ENCODE peak calls at places on chromosomes 3 and 15, in seven cellular contexts. B is psoas muscle, J is PC-9, C is cardiac muscle cell, D is HepG2, K is upper lobe of right lung, P is stomach. G is an unnamed sample.

GRCh38 chr3:100400424-100400781 is 486 bp downstream of the TOMM70 start:
- DNase-seq in J (no peak), K (no peak), B (peak), C (peak), P (no peak), D (peak), G (peak)

GRCh38 chr15:58269455-58270414 is 131.6 kb downstream of the AQP9 start:
- DNase-seq in C (peak), K (no peak), P (no peak), J (peak), B (no peak), D (peak), G (peak)

GRCh38 chr3:21506061-21506460 is 244.9 kb downstream of the ZNF385D start:
- DNase-seq in J (no peak), B (no peak), D (no peak), P (no peak), K (no peak), C (no peak), G (no peak)

GRCh38 chr3:196135693-196136639 is 54.1 kb upstream of the TFRC start:
- DNase-seq in P (no peak), J (peak), D (no peak), B (no peak), K (peak), C (no peak), G (peak)

GRCh38 chr3:8220291-8220690 is 281.3 kb upstream of the LMCD1 start:
- DNase-seq in J (no peak), P (no peak), C (no peak), B (no peak), D (peak), K (no peak), G (no peak)

GRCh38 chr3:187919018-187919417 is 173.8 kb upstream of the BCL6 start:
- DNase-seq in B (no peak), J (no peak), P (no peak), K (no peak), D (no peak), C (no peak), G (no peak)

GRCh38 chr3:43253294-43253693 is 33.0 kb upstream of the SNRK start:
- DNase-seq in B (no peak), J (no peak), P (no peak), K (no peak), D (no peak), C (no peak), G (no peak)

GRCh38 chr3:20064796-20065564 is 24.7 kb downstream of the KAT2B start:
- DNase-seq in J (no peak), D (no peak), P (no peak), C (no peak), B (no peak), K (no peak), G (no peak)

DNA sequence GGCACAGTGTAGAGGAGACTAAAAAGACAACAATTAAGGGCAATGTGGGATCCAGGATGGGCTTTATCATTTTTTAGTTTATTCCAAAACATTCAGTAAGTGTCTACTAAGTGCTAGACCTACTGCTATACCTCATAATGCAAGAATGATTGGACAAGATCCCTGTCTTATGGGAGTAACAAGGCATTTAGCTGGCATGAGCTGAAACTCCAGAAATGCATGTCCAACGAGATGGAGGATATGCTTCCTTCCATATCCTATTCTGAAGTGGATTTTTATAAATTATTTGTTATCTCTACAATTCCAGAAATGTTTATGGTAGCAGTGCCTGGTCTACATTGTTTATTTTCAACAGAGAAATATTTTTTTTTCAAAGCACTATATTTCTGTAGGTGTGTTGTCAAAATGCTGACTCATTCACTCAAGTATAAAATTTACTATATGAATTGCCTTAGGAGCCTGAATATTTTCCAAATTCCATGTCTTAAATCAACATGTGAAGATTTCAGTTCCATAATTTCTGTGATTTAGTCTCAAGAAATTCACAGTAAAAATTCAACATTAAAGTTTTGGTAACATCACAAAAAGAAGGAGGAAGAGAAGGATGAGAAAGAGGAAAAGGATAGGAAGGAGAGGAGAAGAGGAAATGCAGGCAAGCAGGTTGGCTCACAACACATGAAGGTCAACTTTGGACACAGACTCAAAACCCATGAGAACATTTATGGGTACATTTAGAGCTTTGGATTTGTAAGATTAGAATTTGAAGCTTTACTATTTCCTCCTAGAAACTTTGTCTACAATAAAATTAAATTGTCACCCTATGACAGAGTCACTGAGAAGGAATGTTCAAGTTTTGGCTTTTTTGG is 88.6 kb downstream of the P3H2 start:
- DNase-seq in J (no peak), K (no peak), P (no peak), D (no peak), B (no peak), C (no peak), G (no peak)
- TF ChIP-seq CTCF in J (no peak), K (no peak), P (no peak), D (no peak), B (no peak), C (no peak), G (no peak)

DNA sequence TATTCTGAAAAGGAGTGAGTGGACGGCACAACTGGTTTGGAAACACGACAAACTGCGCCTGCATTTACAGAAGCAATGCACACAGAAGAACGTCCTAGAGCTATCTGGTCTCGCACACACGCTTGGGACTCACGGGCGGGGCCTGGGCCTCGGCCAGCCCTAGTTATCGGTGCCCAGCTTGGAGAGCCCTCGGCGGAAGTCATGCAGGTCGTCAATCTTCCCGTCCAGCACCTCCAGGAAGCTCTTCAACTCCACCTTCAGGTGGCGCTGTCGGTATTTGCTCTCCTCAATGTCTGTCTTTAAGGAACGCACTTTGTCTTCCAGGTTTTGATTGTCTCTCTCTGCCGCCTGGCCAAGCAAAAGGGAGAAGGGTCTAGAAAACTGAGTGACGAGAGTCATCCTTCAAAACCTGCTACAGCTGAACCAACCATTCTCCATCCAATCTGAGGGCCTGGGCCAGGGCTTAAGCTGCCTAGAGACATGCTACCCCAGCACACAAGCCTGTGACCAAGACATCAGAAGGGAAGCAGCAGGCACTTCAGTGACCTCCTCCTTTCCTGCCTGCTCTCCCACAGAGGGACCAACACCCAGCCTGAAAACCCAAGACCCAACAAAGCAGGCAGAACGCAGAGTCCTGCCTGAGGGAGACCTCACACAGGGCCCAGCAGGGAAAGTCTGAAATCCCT is 40.3 kb downstream of the WHAMM start:
- DNase-seq in P (peak), D (peak), K (peak), B (peak), J (peak), C (peak), G (peak)
- H3K4me3 ChIP-seq in P (no peak), D (no peak), K (no peak), B (peak), J (no peak), C (no peak), G (no peak)

GRCh38 chr3:59472541-59472940 is 422.7 kb upstream of the CFAP20DC start:
- DNase-seq in P (no peak), B (no peak), J (no peak), D (no peak), K (no peak), C (no peak), G (no peak)

GRCh38 chr3:59464187-59464586 is 414.4 kb upstream of the CFAP20DC start:
- DNase-seq in C (no peak), K (no peak), B (no peak), J (no peak), P (no peak), D (no peak), G (no peak)

GRCh38 chr3:59473580-59473979 is 423.8 kb upstream of the CFAP20DC start:
- DNase-seq in P (no peak), C (no peak), B (no peak), J (no peak), D (no peak), K (no peak), G (no peak)

DNA sequence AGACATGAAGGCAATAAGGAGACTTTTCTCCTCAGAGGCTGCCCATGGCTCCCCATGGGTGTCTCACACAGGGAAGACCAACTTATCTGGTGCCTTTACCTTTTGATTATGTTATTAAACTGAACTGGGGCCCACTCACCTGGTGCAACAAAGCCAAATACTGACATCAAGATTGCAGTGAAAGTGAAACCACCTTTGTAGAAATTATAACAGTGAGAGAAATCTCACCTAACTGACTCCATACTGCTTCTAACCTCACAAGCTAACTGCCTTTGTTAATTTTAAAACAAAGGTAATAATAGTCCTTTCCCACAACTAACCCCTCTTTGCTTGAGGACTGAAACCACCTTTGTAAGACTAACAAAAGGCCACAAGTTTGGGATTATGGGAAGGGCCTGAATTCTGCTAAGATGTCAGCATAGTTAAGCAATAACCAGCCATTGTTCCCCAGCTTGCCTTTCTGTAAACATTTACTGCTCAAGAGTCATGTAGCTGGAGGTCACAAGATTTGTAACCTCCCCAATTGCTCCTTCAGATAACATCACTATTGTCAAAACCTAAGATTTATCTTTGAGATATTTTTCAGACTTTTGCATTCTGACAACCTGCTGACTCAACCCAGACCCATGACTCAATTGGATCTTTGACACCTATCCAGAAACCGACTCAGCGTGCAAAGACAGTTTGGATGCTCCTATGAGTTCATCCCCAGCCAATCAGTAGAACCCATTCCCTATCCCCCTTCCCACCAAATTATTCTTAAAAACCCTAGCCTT is 420.3 kb upstream of the CFAP20DC start:
- DNase-seq in D (no peak), K (no peak), B (no peak), P (no peak), C (no peak), J (no peak), G (no peak)
- H3K27ac ChIP-seq in D (no peak), K (no peak), B (no peak), P (no peak), C (no peak), J (no peak), G (no peak)

GRCh38 chr3:156176048-156176447 is 55.7 kb downstream of the KCNAB1 start:
- DNase-seq in J (no peak), P (no peak), B (no peak), K (no peak), C (no peak), D (peak), G (no peak)

GRCh38 chr3:156176629-156177210 is 56.3 kb downstream of the KCNAB1 start:
- DNase-seq in C (no peak), P (no peak), J (no peak), B (no peak), D (no peak), K (no peak), G (no peak)

GRCh38 chr3:156172536-156172935 is 52.2 kb downstream of the KCNAB1 start:
- DNase-seq in D (no peak), P (no peak), C (no peak), B (no peak), J (no peak), K (no peak), G (no peak)

GRCh38 chr3:156175570-156175969 is 55.2 kb downstream of the KCNAB1 start:
- DNase-seq in J (no peak), P (no peak), K (no peak), C (no peak), B (no peak), D (no peak), G (no peak)

GRCh38 chr3:156174229-156174847 is 54.0 kb downstream of the KCNAB1 start:
- DNase-seq in K (no peak), C (peak), D (peak), B (no peak), P (no peak), J (no peak), G (peak)
- TF ChIP-seq CTCF in K (no peak), C (peak), D (peak), B (no peak), P (no peak), J (peak), G (peak)

GRCh38 chr3:186642014-186642413 is 1.8 kb downstream of the FETUB start:
- DNase-seq in P (no peak), C (no peak), B (no peak), D (no peak), J (no peak), K (no peak), G (no peak)

GRCh38 chr3:186646106-186646505 is 5.9 kb downstream of the FETUB start:
- DNase-seq in K (no peak), C (no peak), P (no peak), B (no peak), D (no peak), J (no peak), G (no peak)

GRCh38 chr3:186640929-186641328 is 730 bp downstream of the FETUB start:
- DNase-seq in B (no peak), P (no peak), D (no peak), C (no peak), J (no peak), K (no peak), G (no peak)

GRCh38 chr3:186644683-186645082 is 4.5 kb downstream of the FETUB start:
- DNase-seq in B (no peak), P (no peak), J (peak), C (no peak), D (no peak), K (no peak), G (no peak)

DNA sequence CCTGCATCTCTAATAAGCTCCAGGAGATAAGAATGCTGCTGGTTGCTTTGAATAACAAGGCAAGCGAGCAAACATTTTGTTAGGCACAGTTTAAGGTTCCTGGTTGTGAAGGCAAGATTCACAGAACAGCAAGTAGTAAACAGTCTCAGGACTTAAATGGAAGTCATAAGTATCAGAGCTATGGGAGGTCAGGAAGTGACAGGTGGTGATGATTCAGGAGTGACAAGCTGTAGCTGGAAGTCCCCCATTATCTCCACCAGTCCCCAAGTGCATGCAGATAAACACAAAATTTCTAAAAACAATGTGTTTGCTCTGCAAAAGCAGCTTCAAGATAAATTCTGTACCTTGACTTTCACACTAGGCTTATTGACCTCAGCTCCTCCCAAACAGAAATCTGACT is 3.3 kb downstream of the FETUB start:
- DNase-seq in P (no peak), J (no peak), C (no peak), K (no peak), D (no peak), B (no peak), G (no peak)
- H3K4me3 ChIP-seq in P (no peak), J (no peak), C (no peak), K (no peak), D (no peak), B (no peak), G (no peak)

DNA sequence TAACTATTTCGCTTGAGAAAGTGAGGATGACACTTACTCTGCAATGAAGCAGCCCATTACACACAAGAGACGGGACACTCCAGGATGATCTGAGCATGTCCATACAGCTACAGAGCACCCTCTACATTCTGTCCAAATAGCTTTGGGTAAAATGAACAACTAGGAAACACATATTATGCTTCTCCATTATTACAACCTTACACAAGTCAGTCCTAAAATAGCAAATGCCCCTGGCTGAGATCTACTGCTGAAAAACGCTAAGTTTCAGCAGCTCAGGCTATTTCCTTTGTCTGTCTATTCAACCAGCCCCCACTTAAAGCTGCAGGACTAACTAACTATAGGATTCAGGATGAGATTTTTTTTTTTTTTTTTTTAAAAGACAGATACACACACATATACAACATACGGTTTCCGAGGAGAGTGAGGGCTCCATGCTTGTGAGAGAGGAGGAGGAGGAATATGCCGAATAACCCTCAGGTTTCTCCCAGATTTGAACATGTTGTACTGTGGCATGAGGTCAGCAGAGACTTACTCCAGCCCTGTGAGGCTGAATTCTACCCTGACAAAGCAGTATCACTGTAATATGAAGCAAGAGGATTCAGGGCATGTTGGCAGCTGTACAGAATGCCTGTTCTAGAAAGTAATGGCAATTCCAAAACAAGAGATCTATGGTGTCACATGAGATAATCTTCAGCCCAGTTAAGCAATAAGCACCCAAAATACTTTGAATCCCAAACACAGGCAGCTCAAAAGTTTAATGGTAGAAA is 117.3 kb upstream of the PLXND1 start:
- DNase-seq in P (no peak), D (no peak), B (no peak), J (peak), K (no peak), C (peak), G (peak)
- H3K27ac ChIP-seq in P (peak), D (no peak), B (peak), J (peak), K (no peak), C (peak), G (peak)

GRCh38 chr15:76057332-76058000 is 2.3 kb upstream of the TMEM266 start:
- DNase-seq in P (peak), D (peak), C (peak), K (no peak), J (peak), B (no peak), G (peak)

GRCh38 chr15:76059320-76060097 is at the start of gene TMEM266:
- DNase-seq in C (peak), P (peak), K (peak), J (peak), D (no peak), B (peak), G (peak)

GRCh38 chr15:76056931-76057330 is 2.9 kb upstream of the TMEM266 start:
- DNase-seq in B (no peak), D (no peak), J (no peak), P (no peak), K (no peak), C (no peak), G (peak)

GRCh38 chr15:76060098-76060989 is 559 bp downstream of the TMEM266 start:
- DNase-seq in K (no peak), C (no peak), D (no peak), B (no peak), J (no peak), P (no peak), G (no peak)

GRCh38 chr15:76058714-76059319 is 968 bp upstream of the TMEM266 start:
- DNase-seq in K (no peak), D (peak), P (no peak), J (no peak), B (no peak), C (peak), G (peak)
- TF ChIP-seq CTCF in K (no peak), D (peak), P (no peak), J (no peak), B (peak), C (peak), G (peak)

DNA sequence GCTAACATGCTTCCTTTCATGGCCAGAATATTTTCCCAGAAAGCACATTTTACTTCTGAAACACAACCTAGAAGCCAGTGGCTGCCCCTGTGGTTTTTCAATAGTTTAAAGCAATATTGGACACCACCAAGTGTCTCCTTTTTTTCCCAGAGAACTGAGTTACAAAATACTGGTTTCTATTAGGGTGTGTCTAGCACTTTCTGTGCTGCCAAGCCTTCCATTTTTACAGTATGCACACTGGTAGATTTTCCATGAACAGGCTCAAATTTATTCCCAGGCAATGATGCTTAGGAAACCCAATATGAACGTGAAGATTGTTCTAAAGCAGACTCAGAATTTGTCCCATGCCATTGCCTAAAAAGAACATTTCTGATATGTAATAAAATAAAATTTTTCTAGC is 7.2 kb downstream of the TNFAIP8L3 start:
- DNase-seq in K (no peak), P (no peak), J (no peak), D (no peak), B (no peak), C (no peak), G (no peak)
- H3K4me3 ChIP-seq in K (no peak), P (no peak), J (no peak), D (no peak), B (no peak), C (no peak), G (no peak)

GRCh38 chr3:52036829-52037228 is 19.5 kb downstream of the DUSP7 start:
- DNase-seq in C (peak), D (peak), P (no peak), K (no peak), J (no peak), B (no peak), G (no peak)
- H3K27ac ChIP-seq in C (no peak), D (no peak), P (no peak), K (no peak), J (no peak), B (no peak), G (no peak)